ENCODE peak calls at places on chromosome 1, in four cellular contexts. X is foreskin fibroblast, A is HTR-8/SVneo, L is substantia nigra. P is an unnamed sample.

GRCh38 chr1:73104749-73105148 is 822.4 kb upstream of the NEGR1 start:
- DNase-seq in X (no peak), A (no peak), L (no peak), P (no peak)

GRCh38 chr1:198174297-198174696 is 17.5 kb downstream of the NEK7 start:
- DNase-seq in X (peak; percentile 35), A (no peak), L (no peak), P (no peak)

GRCh38 chr1:30335389-30335996 is 387.9 kb downstream of the MATN1 start:
- DNase-seq in X (no peak), A (no peak), L (no peak), P (no peak)

GRCh38 chr1:67892451-67893125 is 59.3 kb upstream of the GNG12 start:
- DNase-seq in X (peak; percentile 8), A (no peak), L (no peak), P (no peak)

GRCh38 chr1:23417570-23417969 is 7.0 kb downstream of the TCEA3 start:
- DNase-seq in X (peak; percentile 74), A (no peak), L (no peak), P (no peak)

GRCh38 chr1:66261370-66261769 is 272.6 kb upstream of the SGIP1 start:
- DNase-seq in X (no peak), A (no peak), L (no peak), P (no peak)

GRCh38 chr1:108590947-108591346 is 31.0 kb downstream of the EEIG2 start:
- DNase-seq in X (peak; percentile 85), A (peak; percentile 11), L (no peak), P (no peak)

GRCh38 chr1:206575165-206575893 is 36.9 kb downstream of the EIF2D start:
- DNase-seq in X (peak; percentile 90), A (peak; percentile 53), L (no peak), P (peak; percentile 68)